ENCODE peak calls at places on chromosomes 12 and 14, in five cellular contexts. S, A, C, L and V are unnamed samples.

GRCh38 chr12:69985656-69986055 is 160.6 kb downstream of the MYRFL start:
- DNase-seq in C (no peak), L (no peak), S (no peak), A (no peak), V (peak)

GRCh38 chr12:122078141-122079037 is at the start of gene MLXIP:
- DNase-seq in L (peak), C (peak), A (peak), S (peak), V (peak)

GRCh38 chr14:56751471-56751870 is 58.8 kb downstream of the OTX2 start:
- DNase-seq in L (no peak), S (no peak), C (no peak), A (no peak), V (no peak)

GRCh38 chr12:18798445-18799139 is 60.7 kb downstream of the CAPZA3 start:
- DNase-seq in A (no peak), L (no peak), C (peak), S (no peak), V (no peak)

GRCh38 chr12:45974171-45974719 is 16.1 kb downstream of the SCAF11 start:
- DNase-seq in L (no peak), A (no peak), S (no peak), C (no peak), V (no peak)

GRCh38 chr12:86826051-86826450 is 569.9 kb upstream of the MGAT4C start:
- DNase-seq in A (no peak), C (no peak), L (no peak), S (no peak), V (no peak)

GRCh38 chr14:59356298-59356697 is 108.9 kb downstream of the GPR135 start:
- DNase-seq in L (no peak), C (no peak), S (no peak), A (no peak), V (no peak)

GRCh38 chr12:108560321-108560721 is 652 bp downstream of the SART3 start:
- DNase-seq in L (no peak), S (no peak), C (peak), A (no peak), V (no peak)

GRCh38 chr12:60689137-60689536 is 1093.3 kb downstream of the SLC16A7 start:
- DNase-seq in C (no peak), L (no peak), A (no peak), S (no peak), V (peak)

GRCh38 chr12:92421701-92422100 is 276.1 kb upstream of the BTG1 start:
- DNase-seq in C (peak), L (no peak), S (no peak), A (no peak), V (no peak)

GRCh38 chr12:132014092-132014914 is 64.6 kb downstream of the EP400 start:
- DNase-seq in S (no peak), C (no peak), L (no peak), A (no peak), V (no peak)

GRCh38 chr12:101298426-101298825 is 18.5 kb downstream of the UTP20 start:
- DNase-seq in S (peak), L (no peak), A (no peak), C (peak), V (no peak)

GRCh38 chr12:75984577-75985182 is 46.9 kb downstream of the PHLDA1 start:
- DNase-seq in C (no peak), S (no peak), A (no peak), L (no peak), V (no peak)

GRCh38 chr12:66144796-66145754 is 14.5 kb upstream of the LLPH start:
- DNase-seq in L (peak), A (no peak), S (peak), C (peak), V (no peak)

GRCh38 chr14:89007906-89008305 is 183.5 kb downstream of the TTC8 start:
- DNase-seq in C (no peak), L (no peak), S (no peak), A (no peak), V (no peak)

GRCh38 chr14:34219661-34220060 is 242.4 kb downstream of the SPTSSA start:
- DNase-seq in C (no peak), L (no peak), A (no peak), S (no peak), V (no peak)

GRCh38 chr12:7019043-7019569 is 830 bp upstream of the LPCAT3 start:
- DNase-seq in C (no peak), S (no peak), L (peak), A (no peak), V (no peak)

GRCh38 chr12:56626691-56627090 is 3.4 kb downstream of the BAZ2A start:
- DNase-seq in S (no peak), C (no peak), L (no peak), A (no peak), V (no peak)

GRCh38 chr14:23609001-23609400 is 27.2 kb upstream of the DHRS2 start:
- DNase-seq in C (no peak), A (no peak), L (no peak), S (no peak), V (no peak)

GRCh38 chr14:61438497-61438859 is 117.1 kb downstream of the PRKCH start:
- DNase-seq in S (no peak), L (no peak), A (no peak), C (no peak), V (no peak)

GRCh38 chr12:43370299-43370698 is 181.7 kb downstream of the ADAMTS20 start:
- DNase-seq in S (no peak), A (no peak), L (no peak), C (peak), V (no peak)

GRCh38 chr12:17802657-17803641 is 287.0 kb downstream of the RERGL start:
- DNase-seq in L (no peak), A (no peak), C (no peak), S (no peak), V (peak)